ENCODE peak calls at places on chromosomes 5 and 9, in eight cellular contexts. D is GM19239, J is kidney, X is fibroblast of lung, F is PC-3, E is iPS-NIHi11, M is mesothelial cell of epicardium, K is OCI-LY7. U is an unnamed sample.

GRCh38 chr9:113701741-113702422 is 174.2 kb upstream of the ZNF618 start:
- DNase-seq in J (no peak), M (no peak), D (no peak), F (no peak), K (no peak), E (no peak), X (no peak), U (no peak)

GRCh38 chr5:96207420-96207819 is 225.6 kb downstream of the PCSK1 start:
- DNase-seq in M (no peak), D (no peak), F (no peak), K (no peak), E (no peak), X (no peak), J (no peak), U (no peak)

GRCh38 chr9:1702701-1703100 is 312.4 kb upstream of the SMARCA2 start:
- DNase-seq in J (no peak), E (no peak), M (no peak), F (no peak), K (no peak), X (no peak), D (no peak), U (no peak)

GRCh38 chr9:14343236-14343947 is 29.5 kb upstream of the NFIB start:
- DNase-seq in M (no peak), K (no peak), J (no peak), X (no peak), F (no peak), D (no peak), E (no peak), U (no peak)

GRCh38 chr9:129460323-129461261 is 160.3 kb downstream of the C9orf50 start:
- DNase-seq in K (peak; percentile 83), M (peak; percentile 87), F (peak; percentile 91), D (peak; percentile 98), X (peak; percentile 99), J (peak; percentile 99), E (peak; percentile 95), U (peak; percentile 97)

GRCh38 chr5:112709416-112709815 is 28.3 kb upstream of the APC start:
- DNase-seq in E (no peak), D (no peak), M (no peak), K (no peak), F (no peak), J (no peak), X (peak; percentile 45), U (no peak)

GRCh38 chr5:137695651-137696428 is 40.0 kb downstream of the KLHL3 start:
- DNase-seq in D (no peak), E (peak; percentile 17), X (no peak), J (no peak), M (no peak), F (no peak), K (no peak), U (peak; percentile 92)

GRCh38 chr5:141521244-141521781 is 32.4 kb downstream of the PCDHGC5 start:
- DNase-seq in M (no peak), D (no peak), X (peak; percentile 100), J (no peak), F (peak; percentile 94), K (no peak), E (no peak), U (peak; percentile 90)